ENCODE peak calls at places on chromosomes 11 and 22, in five cellular contexts. One of them, this sample, is unnamed.

GRCh38 chr11:12508151-12508740 is 130.9 kb downstream of the PARVA start:
- DNase-seq in Peyer's patch: no peak
- DNase-seq in adrenal gland: no peak
- DNase-seq in heart left ventricle: no peak
- DNase-seq in uterus: peak
- DNase-seq in this sample: no peak

GRCh38 chr11:109967121-109967520 is 126.1 kb upstream of the ZC3H12C start:
- DNase-seq in adrenal gland: no peak
- DNase-seq in uterus: no peak
- DNase-seq in Peyer's patch: no peak
- DNase-seq in heart left ventricle: no peak
- DNase-seq in this sample: no peak

GRCh38 chr11:94721565-94722292 is 46.4 kb upstream of the AMOTL1 start:
- DNase-seq in adrenal gland: no peak
- DNase-seq in heart left ventricle: no peak
- DNase-seq in Peyer's patch: no peak
- DNase-seq in uterus: no peak
- DNase-seq in this sample: no peak

GRCh38 chr11:29333993-29334780 is 682.6 kb downstream of the KCNA4 start:
- DNase-seq in Peyer's patch: no peak
- DNase-seq in uterus: no peak
- DNase-seq in heart left ventricle: no peak
- DNase-seq in adrenal gland: no peak
- DNase-seq in this sample: peak

GRCh38 chr11:46386674-46387073 is 4.9 kb downstream of the CHRM4 start:
- DNase-seq in adrenal gland: no peak
- DNase-seq in heart left ventricle: no peak
- DNase-seq in uterus: no peak
- DNase-seq in Peyer's patch: no peak
- DNase-seq in this sample: no peak

GRCh38 chr11:72263363-72263762 is 19.4 kb upstream of the PHOX2A start:
- DNase-seq in adrenal gland: no peak
- DNase-seq in Peyer's patch: no peak
- DNase-seq in heart left ventricle: no peak
- DNase-seq in uterus: no peak
- DNase-seq in this sample: peak

GRCh38 chr11:17742019-17742418 is 7.4 kb downstream of the KCNC1 start:
- DNase-seq in uterus: no peak
- DNase-seq in adrenal gland: no peak
- DNase-seq in heart left ventricle: no peak
- DNase-seq in Peyer's patch: no peak
- DNase-seq in this sample: no peak

GRCh38 chr11:74069146-74070046 is 60.5 kb upstream of the UCP3 start:
- DNase-seq in heart left ventricle: no peak
- DNase-seq in Peyer's patch: no peak
- DNase-seq in adrenal gland: no peak
- DNase-seq in uterus: no peak
- DNase-seq in this sample: no peak

GRCh38 chr11:113806403-113806802 is 26.8 kb downstream of the CLDN25 start:
- DNase-seq in Peyer's patch: no peak
- DNase-seq in uterus: no peak
- DNase-seq in adrenal gland: no peak
- DNase-seq in heart left ventricle: no peak
- DNase-seq in this sample: peak

GRCh38 chr11:65524747-65525658 is at the start of gene SCYL1:
- DNase-seq in uterus: peak
- DNase-seq in adrenal gland: peak
- DNase-seq in heart left ventricle: peak
- DNase-seq in Peyer's patch: peak
- DNase-seq in this sample: peak
- TF ChIP-seq POLR2A in uterus: peak
- TF ChIP-seq POLR2A in adrenal gland: peak
- TF ChIP-seq POLR2A in heart left ventricle: peak
- TF ChIP-seq POLR2A in Peyer's patch: peak
- TF ChIP-seq POLR2A in this sample: peak

DNA sequence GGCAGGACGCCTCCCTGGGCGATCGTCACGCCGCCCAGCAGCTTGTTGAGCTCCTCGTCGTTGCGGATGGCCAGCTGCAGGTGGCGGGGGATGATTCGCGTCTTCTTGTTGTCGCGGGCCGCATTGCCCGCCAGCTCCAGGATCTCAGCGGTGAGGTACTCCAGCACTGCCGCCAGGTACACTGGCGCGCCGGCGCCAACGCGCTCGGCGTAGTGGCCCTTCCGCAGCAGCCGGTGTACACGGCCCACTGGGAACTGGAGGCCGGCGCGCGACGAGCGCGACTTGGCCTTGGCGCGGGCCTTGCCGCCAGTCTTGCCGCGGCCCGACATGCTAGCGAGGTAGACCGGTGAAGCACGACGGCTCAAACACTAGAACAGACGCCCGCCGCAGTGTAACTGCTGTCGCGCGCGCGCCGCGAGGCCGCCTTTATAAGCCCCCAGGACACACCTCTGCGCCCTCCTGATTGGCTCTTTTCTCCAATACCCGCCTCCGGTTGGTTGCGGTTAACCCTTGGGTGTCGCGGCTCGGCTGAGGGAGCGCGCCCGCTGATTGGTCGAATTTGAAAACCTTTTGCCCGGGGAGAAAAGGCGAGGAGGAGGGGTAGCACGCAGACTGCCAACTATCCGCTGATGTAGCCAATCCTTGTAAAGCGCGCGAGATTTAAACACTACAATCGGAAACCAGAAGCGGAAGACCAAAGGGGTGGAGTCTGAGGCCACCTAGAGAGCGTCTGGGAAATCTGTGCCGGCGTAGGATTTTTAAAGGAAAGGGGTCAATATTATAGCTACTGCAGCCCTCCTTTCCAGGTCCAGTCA is 6.4 kb downstream of the DPAGT1 start:
- DNase-seq in heart left ventricle: peak
- DNase-seq in uterus: peak
- DNase-seq in Peyer's patch: peak
- DNase-seq in adrenal gland: peak
- DNase-seq in this sample: peak
- TF ChIP-seq POLR2A in heart left ventricle: peak
- TF ChIP-seq POLR2A in uterus: peak
- TF ChIP-seq POLR2A in Peyer's patch: peak
- TF ChIP-seq POLR2A in adrenal gland: peak
- TF ChIP-seq POLR2A in this sample: peak

DNA sequence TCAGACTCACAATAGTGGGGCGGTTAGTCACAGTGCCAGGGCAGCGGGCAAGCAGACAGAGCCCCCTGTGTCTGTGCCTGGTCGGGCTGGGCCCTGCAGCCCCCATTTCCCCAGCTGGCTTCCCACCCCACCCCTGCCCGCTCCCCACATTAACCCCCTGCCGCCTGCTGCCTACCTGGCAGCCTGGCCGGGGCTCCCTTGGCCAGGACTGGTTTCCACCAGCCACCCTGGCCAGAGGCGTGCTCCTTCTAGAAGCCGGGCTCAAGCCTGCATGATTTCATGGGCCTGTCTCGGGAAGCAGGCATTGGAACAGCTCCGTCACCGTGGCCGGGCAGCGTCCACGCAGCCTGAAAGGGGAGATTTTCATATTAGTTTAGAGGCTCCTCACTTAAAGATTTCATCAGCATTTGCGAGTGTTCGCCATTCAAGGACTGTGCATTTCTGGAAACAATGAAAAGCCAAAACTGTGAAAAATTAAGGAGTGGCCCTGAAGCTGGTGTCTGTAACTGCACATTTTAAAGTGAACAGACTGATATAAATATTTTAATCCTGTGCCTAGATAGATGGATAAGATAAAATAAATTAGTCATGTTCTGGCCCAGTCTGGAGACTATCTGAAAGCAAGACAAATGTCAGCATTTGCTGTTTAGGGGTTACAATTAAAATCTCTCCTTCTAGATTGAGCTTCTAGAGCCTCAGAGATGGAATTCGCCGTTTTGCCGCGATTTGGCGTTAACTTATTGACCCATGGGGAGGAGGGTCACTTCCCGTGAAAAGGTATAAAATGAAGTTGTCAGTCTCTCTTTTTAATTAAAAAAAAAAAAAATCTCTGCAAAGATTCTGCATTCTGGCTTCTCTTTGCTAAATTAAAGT is 79.4 kb upstream of the WNT7B start:
- DNase-seq in Peyer's patch: peak
- DNase-seq in adrenal gland: peak
- DNase-seq in uterus: peak
- DNase-seq in heart left ventricle: peak
- DNase-seq in this sample: no peak
- TF ChIP-seq POLR2A in Peyer's patch: no peak
- TF ChIP-seq POLR2A in adrenal gland: no peak
- TF ChIP-seq POLR2A in uterus: no peak
- TF ChIP-seq POLR2A in heart left ventricle: no peak
- TF ChIP-seq POLR2A in this sample: no peak

GRCh38 chr22:37121887-37122591 is 12.5 kb upstream of the TMPRSS6 start:
- DNase-seq in Peyer's patch: peak
- DNase-seq in heart left ventricle: no peak
- DNase-seq in uterus: no peak
- DNase-seq in adrenal gland: peak
- DNase-seq in this sample: no peak
- TF ChIP-seq POLR2A in Peyer's patch: no peak
- TF ChIP-seq POLR2A in heart left ventricle: no peak
- TF ChIP-seq POLR2A in uterus: no peak
- TF ChIP-seq POLR2A in adrenal gland: no peak
- TF ChIP-seq POLR2A in this sample: no peak

DNA sequence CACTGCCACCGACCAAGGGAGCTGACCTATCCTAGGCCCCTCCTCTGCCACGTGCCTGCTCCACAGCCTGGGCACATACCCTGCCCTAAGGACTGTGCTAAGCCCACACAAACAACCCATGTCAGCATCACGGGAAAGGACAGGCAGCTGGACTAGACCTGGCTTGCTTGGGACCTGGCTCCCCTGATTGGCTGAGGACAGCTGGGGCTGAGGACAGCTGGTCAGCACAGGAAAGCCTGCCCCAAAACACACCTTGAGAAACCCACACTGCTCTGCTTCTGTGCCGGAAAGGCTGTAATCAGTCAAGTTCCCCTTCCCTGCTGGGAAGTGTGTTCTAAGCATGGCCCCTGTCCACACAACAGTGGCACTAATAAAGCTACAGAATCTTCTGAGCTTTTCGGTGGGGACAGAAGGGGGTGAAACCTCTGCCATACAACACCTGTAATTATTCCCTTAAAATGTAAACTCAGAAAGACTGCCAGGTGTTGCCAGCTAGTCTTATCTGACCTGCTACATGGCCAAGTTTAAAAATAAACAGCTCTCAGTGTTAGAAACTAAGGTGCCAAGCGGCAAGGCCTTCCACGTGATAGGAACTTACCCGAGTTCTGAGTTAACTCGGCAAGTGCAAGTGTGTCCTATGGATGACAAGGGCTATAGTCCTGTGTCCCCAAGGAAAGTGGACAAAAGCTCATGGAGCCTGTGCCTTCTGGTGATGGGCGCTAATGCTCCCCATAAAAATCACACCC is 35.7 kb upstream of the ARFGAP3 start:
- DNase-seq in Peyer's patch: no peak
- DNase-seq in uterus: no peak
- DNase-seq in adrenal gland: no peak
- DNase-seq in heart left ventricle: peak
- DNase-seq in this sample: no peak
- TF ChIP-seq POLR2A in Peyer's patch: no peak
- TF ChIP-seq POLR2A in uterus: no peak
- TF ChIP-seq POLR2A in adrenal gland: no peak
- TF ChIP-seq POLR2A in heart left ventricle: no peak
- TF ChIP-seq POLR2A in this sample: no peak

DNA sequence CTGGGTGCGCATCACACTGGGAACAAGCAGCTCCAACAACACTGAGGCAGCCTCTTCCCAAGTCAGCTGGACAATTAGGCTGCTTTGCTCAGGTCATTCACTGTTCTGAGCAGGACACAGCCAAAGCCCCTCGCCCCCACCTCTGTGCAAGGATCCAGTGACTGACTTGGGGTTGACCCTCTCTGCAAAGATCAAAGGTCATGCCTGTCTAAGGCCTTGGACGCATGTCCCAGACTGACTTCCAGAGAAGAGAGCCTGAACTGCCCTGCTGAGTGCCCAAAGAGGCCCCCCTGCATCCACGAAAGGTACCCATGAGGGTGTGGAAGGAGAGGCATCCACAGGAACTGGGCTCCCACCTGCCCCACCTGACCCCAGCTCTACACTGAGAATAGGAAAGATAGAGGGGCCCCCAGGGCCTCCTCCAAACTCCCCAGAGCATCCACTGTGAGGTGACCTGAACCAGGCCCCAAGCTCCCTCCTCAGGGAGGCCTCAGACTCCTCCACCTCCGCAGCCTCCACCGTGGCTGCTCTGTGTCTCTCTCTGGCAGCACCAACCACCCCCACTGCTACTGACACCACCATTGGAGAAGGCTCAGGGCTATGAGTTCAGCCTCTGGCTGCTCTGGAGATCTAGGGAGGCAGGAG is 53.5 kb downstream of the IGLL5 start:
- DNase-seq in adrenal gland: no peak
- DNase-seq in Peyer's patch: peak
- DNase-seq in uterus: no peak
- DNase-seq in heart left ventricle: no peak
- DNase-seq in this sample: no peak
- TF ChIP-seq POLR2A in adrenal gland: no peak
- TF ChIP-seq POLR2A in Peyer's patch: no peak
- TF ChIP-seq POLR2A in uterus: no peak
- TF ChIP-seq POLR2A in heart left ventricle: no peak
- TF ChIP-seq POLR2A in this sample: no peak

This sample was measured in NB4.